ENCODE peak calls at places on chromosome 17, in eight cellular contexts. E, J, Z, H, A, S, U and B are unnamed samples.

GRCh38 chr17:40311575-40311974 is 2.6 kb downstream of the RARA start:
- DNase-seq in A (peak; percentile 85), H (peak; percentile 84), E (no peak), J (no peak), U (no peak), S (no peak), Z (no peak), B (no peak)

GRCh38 chr17:5698959-5699358 is 114.7 kb upstream of the NLRP1 start:
- DNase-seq in S (no peak), H (no peak), E (no peak), U (no peak), A (no peak), J (no peak), Z (no peak), B (no peak)

GRCh38 chr17:78736526-78737079 is 45.5 kb downstream of the CYTH1 start:
- DNase-seq in Z (no peak), S (no peak), E (no peak), J (no peak), A (peak; percentile 88), U (peak; percentile 39), H (no peak), B (no peak)

GRCh38 chr17:44872131-44872768 is 24.6 kb downstream of the HIGD1B start:
- DNase-seq in J (no peak), S (no peak), Z (peak; percentile 29), E (no peak), H (no peak), A (no peak), U (no peak), B (no peak)

GRCh38 chr17:1989135-1989534 is 36.0 kb downstream of the RTN4RL1 start:
- DNase-seq in S (peak; percentile 30), H (peak; percentile 90), J (no peak), E (peak; percentile 59), Z (peak; percentile 71), A (no peak), U (no peak), B (peak; percentile 78)

GRCh38 chr17:63775420-63775819 is 1.4 kb downstream of the DDX42 start:
- DNase-seq in H (no peak), J (no peak), Z (no peak), A (no peak), E (no peak), U (no peak), S (no peak), B (no peak)

GRCh38 chr17:33922971-33923370 is 332.1 kb upstream of the CCL2 start:
- DNase-seq in E (no peak), J (no peak), U (no peak), Z (no peak), A (no peak), S (no peak), H (no peak), B (no peak)

GRCh38 chr17:57051886-57052342 is 33.1 kb upstream of the AKAP1 start:
- DNase-seq in S (no peak), H (no peak), U (peak; percentile 89), E (no peak), J (no peak), Z (no peak), A (no peak), B (no peak)

GRCh38 chr17:81241648-81242420 is 2.7 kb downstream of the NDUFAF8 start:
- DNase-seq in S (no peak), U (no peak), J (no peak), Z (peak; percentile 46), A (peak; percentile 14), E (no peak), H (no peak), B (no peak)